ENCODE peak calls at places on chromosome 5, in six cellular contexts. H is SW 1271; T is CD8-positive, alpha-beta T cell; S is immature natural killer cell; Z is HCT116; P is GDM1. K is an unnamed sample.

GRCh38 chr5:534006-534742 is 9.9 kb upstream of the SLC9A3 start:
- DNase-seq in H (no peak), T (no peak), S (no peak), Z (no peak), P (no peak), K (no peak)

GRCh38 chr5:92560698-92561361 is 1020.2 kb downstream of the NR2F1-AS1 start:
- DNase-seq in H (no peak), T (no peak), S (no peak), Z (peak; percentile 59), P (no peak), K (peak; percentile 86)

GRCh38 chr5:124634228-124634819 is 112.1 kb downstream of the ZNF608 start:
- DNase-seq in H (no peak), T (no peak), S (no peak), Z (peak; percentile 44), P (no peak), K (no peak)

GRCh38 chr5:72472666-72473422 is 34.4 kb downstream of the ZNF366 start:
- DNase-seq in H (no peak), T (no peak), S (no peak), Z (no peak), P (peak; percentile 72), K (no peak)

GRCh38 chr5:23461576-23461975 is 45.8 kb upstream of the PRDM9 start:
- DNase-seq in H (no peak), T (no peak), S (no peak), Z (no peak), P (no peak), K (no peak)

GRCh38 chr5:136087961-136088871 is 44.4 kb upstream of the SMAD5 start:
- DNase-seq in H (no peak), T (no peak), S (no peak), Z (no peak), P (no peak), K (no peak)

GRCh38 chr5:156783092-156783491 is 67.0 kb upstream of the PPP1R2B start:
- DNase-seq in H (no peak), T (no peak), S (no peak), Z (no peak), P (no peak), K (no peak)

GRCh38 chr5:1930501-1930879 is 47.8 kb upstream of the IRX4 start:
- DNase-seq in H (no peak), T (no peak), S (no peak), Z (no peak), P (no peak), K (no peak)

GRCh38 chr5:139387611-139388197 is 2.0 kb downstream of the MZB1 start:
- DNase-seq in H (no peak), T (no peak), S (no peak), Z (no peak), P (no peak), K (no peak)

GRCh38 chr5:77645158-77645994 is 6.9 kb upstream of the OTP start:
- DNase-seq in H (peak; percentile 27), T (peak; percentile 39), S (peak; percentile 42), Z (peak; percentile 29), P (no peak), K (no peak)

GRCh38 chr5:62732677-62733121 is 154.1 kb downstream of the LRRC70 start:
- DNase-seq in H (no peak), T (no peak), S (no peak), Z (no peak), P (no peak), K (no peak)

GRCh38 chr5:151156732-151157402 is 712 bp downstream of the ANXA6 start:
- DNase-seq in H (peak; percentile 42), T (peak; percentile 33), S (no peak), Z (no peak), P (no peak), K (no peak)

GRCh38 chr5:1544294-1545010 is 20.7 kb upstream of the LPCAT1 start:
- DNase-seq in H (no peak), T (no peak), S (no peak), Z (no peak), P (no peak), K (no peak)

GRCh38 chr5:143837306-143837848 is 25.4 kb downstream of the HMHB1 start:
- DNase-seq in H (no peak), T (no peak), S (no peak), Z (no peak), P (no peak), K (no peak)

GRCh38 chr5:78533356-78533755 is 115.2 kb downstream of the LHFPL2 start:
- DNase-seq in H (peak; percentile 28), T (no peak), S (no peak), Z (no peak), P (peak; percentile 9), K (no peak)

GRCh38 chr5:94360382-94360781 is 258.0 kb downstream of the KIAA0825 start:
- DNase-seq in H (no peak), T (no peak), S (no peak), Z (no peak), P (no peak), K (no peak)

GRCh38 chr5:159061186-159061796 is 38.4 kb downstream of the EBF1 start:
- DNase-seq in H (no peak), T (no peak), S (no peak), Z (no peak), P (no peak), K (no peak)

GRCh38 chr5:73540192-73540591 is 25.2 kb downstream of the ANKRA2 start:
- DNase-seq in H (no peak), T (no peak), S (no peak), Z (no peak), P (no peak), K (no peak)

GRCh38 chr5:178237431-178238312 is 5.1 kb upstream of the PHYKPL start:
- DNase-seq in H (no peak), T (no peak), S (no peak), Z (no peak), P (no peak), K (no peak)

GRCh38 chr5:114184006-114184405 is 177.9 kb upstream of the KCNN2 start:
- DNase-seq in H (no peak), T (no peak), S (no peak), Z (no peak), P (no peak), K (no peak)

GRCh38 chr5:84130006-84130580 is 254.6 kb downstream of the EDIL3 start:
- DNase-seq in H (no peak), T (no peak), S (no peak), Z (no peak), P (no peak), K (no peak)

GRCh38 chr5:157984611-157985010 is 125.7 kb upstream of the CLINT1 start:
- DNase-seq in H (no peak), T (no peak), S (no peak), Z (no peak), P (no peak), K (no peak)

GRCh38 chr5:115477581-115477980 is 67.0 kb downstream of the FEM1C start:
- DNase-seq in H (no peak), T (no peak), S (no peak), Z (no peak), P (no peak), K (no peak)

GRCh38 chr5:132050661-132051371 is 9.6 kb upstream of the IL3 start:
- DNase-seq in H (no peak), T (no peak), S (no peak), Z (no peak), P (no peak), K (no peak)

GRCh38 chr5:38456657-38457056 is 99.8 kb downstream of the LIFR start:
- DNase-seq in H (no peak), T (no peak), S (no peak), Z (no peak), P (no peak), K (no peak)

GRCh38 chr5:177545487-177546261 is 8.7 kb downstream of the FAM193B start:
- DNase-seq in H (no peak), T (no peak), S (no peak), Z (no peak), P (no peak), K (no peak)

GRCh38 chr5:126624534-126624933 is 23.8 kb downstream of the PHAX start:
- DNase-seq in H (peak; percentile 82), T (no peak), S (no peak), Z (peak; percentile 73), P (no peak), K (peak; percentile 27)

GRCh38 chr5:73796164-73797141 is 170.5 kb downstream of the ARHGEF28 start:
- DNase-seq in H (peak; percentile 86), T (peak; percentile 6), S (peak; percentile 65), Z (no peak), P (no peak), K (peak; percentile 82)

GRCh38 chr5:14397717-14398116 is 183.9 kb upstream of the OTULINL start:
- DNase-seq in H (peak; percentile 30), T (no peak), S (no peak), Z (no peak), P (no peak), K (no peak)

GRCh38 chr5:170275376-170275994 is 22.1 kb downstream of the LCP2 start:
- DNase-seq in H (no peak), T (peak; percentile 50), S (no peak), Z (no peak), P (no peak), K (no peak)

GRCh38 chr5:71882826-71883744 is 164.0 kb downstream of the CARTPT start:
- DNase-seq in H (no peak), T (no peak), S (no peak), Z (no peak), P (no peak), K (no peak)

K was measured in Panc1.